ENCODE peak calls at places on chromosomes 11 and 22, in five cellular contexts. K is transverse colon, S is cardiac muscle cell, D is body of pancreas, C is heart right ventricle. X is an unnamed sample.

GRCh38 chr22:20810645-20811044 is 36.7 kb downstream of the SERPIND1 start:
- DNase-seq in K (no peak), S (no peak), D (no peak), C (no peak), X (no peak)

GRCh38 chr22:37220543-37220968 is 8.3 kb upstream of the SSTR3 start:
- DNase-seq in K (no peak), S (peak; percentile 43), D (no peak), C (no peak), X (no peak)

GRCh38 chr11:72741429-72741833 is 10.8 kb downstream of the ARAP1 start:
- DNase-seq in K (peak; percentile 52), S (no peak), D (no peak), C (no peak), X (no peak)

GRCh38 chr22:17233348-17234043 is 14.3 kb upstream of the ADA2 start:
- DNase-seq in K (no peak), S (no peak), D (no peak), C (no peak), X (no peak)

GRCh38 chr11:8098879-8099278 is 17.9 kb downstream of the TUB start:
- DNase-seq in K (no peak), S (no peak), D (no peak), C (no peak), X (no peak)

GRCh38 chr11:2511421-2512369 is 66.9 kb downstream of the KCNQ1 start:
- DNase-seq in K (peak; percentile 7), S (no peak), D (no peak), C (peak; percentile 50), X (peak; percentile 29)

GRCh38 chr11:76695133-76695532 is 24.6 kb upstream of the LRRC32 start:
- DNase-seq in K (no peak), S (no peak), D (no peak), C (no peak), X (no peak)

GRCh38 chr11:68313574-68314202 is 1.3 kb downstream of the LRP5 start:
- DNase-seq in K (no peak), S (peak; percentile 33), D (no peak), C (no peak), X (no peak)

GRCh38 chr22:19352217-19352616 is 60.7 kb upstream of the CLTCL1 start:
- DNase-seq in K (no peak), S (no peak), D (no peak), C (no peak), X (no peak)

DNA sequence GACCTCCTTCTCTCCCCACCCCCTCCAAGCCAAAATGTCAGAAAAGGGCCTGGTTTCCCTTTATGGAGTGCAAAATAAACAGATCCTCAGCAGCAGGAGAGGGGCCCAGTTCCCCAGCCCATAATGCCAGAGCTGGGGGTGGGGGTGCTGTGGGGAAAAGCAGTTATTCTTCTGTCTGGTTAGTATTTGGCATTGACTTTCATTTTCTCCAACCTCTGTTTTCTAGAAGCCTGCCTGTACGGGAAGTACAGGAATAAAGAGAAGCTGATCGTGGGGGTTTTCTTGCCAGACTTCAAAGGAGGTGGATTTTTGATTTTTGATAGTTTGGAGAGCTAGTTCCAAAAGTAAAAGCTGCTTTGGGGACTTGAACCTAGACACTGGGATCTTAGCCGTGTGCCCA is 22.4 kb downstream of the FLI1 start:
- DNase-seq in K (no peak), S (no peak), D (no peak), C (peak; percentile 22), X (no peak)
- H3K4me1 ChIP-seq in K (peaks cover 61% of the 10 kb centered on the region), S (peaks cover 19% of the 10 kb centered on the region), D (peaks cover 11% of the 10 kb centered on the region), C (peaks cover 72% of the 10 kb centered on the region), X (peaks cover 9% of the 10 kb centered on the region)

DNA sequence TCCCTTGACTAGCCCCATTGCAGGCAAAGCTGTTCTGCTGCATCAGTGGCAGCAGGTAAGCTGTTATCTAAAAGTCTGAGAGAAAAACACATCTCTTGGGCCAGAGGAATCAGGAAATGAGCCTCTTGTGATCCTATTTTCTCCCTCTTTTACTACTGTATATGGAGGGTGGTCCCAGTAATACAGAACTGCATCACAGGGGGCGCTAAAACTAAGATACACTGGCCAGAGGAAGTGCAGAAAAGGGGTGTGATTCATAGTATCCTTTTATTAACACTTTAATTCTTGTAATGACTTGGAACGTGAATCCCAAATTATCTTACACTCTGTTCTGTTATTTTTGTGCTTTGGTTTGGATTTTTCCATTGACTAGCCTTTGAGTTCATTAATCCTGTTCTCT is 8.8 kb upstream of the MED17 start:
- DNase-seq in K (no peak), S (peak; percentile 25), D (no peak), C (no peak), X (no peak)
- TF ChIP-seq CTCF in K (no peak), S (peak; percentile 34), D (no peak), C (no peak), X (no peak)

GRCh38 chr11:106241601-106242257 is 164.3 kb downstream of the AASDHPPT start:
- DNase-seq in K (no peak), S (no peak), D (no peak), C (no peak), X (no peak)
- H3K4me1 ChIP-seq in K (no peaks in the 10 kb centered on the region), S (no peaks in the 10 kb centered on the region), D (peaks cover 46% of the 10 kb centered on the region), C (no peaks in the 10 kb centered on the region), X (no peaks in the 10 kb centered on the region)

GRCh38 chr22:27331526-27332281 is 469.9 kb downstream of the MN1 start:
- DNase-seq in K (peak; percentile 38), S (peak; percentile 86), D (peak; percentile 82), C (peak; percentile 26), X (peak; percentile 51)
- TF ChIP-seq CTCF in K (peak; percentile 37), S (peak; percentile 65), D (peak; percentile 68), C (no peak), X (no peak)